ENCODE peak calls at places on chromosomes 11 and 22, in six cellular contexts. T is suprapubic skin, I is tibial artery, H is endothelial cell of umbilical vein, Y is breast epithelium, Q is GM23338. P is an unnamed sample.

GRCh38 chr11:61956191-61957027 is 6.3 kb downstream of the BEST1 start:
- DNase-seq in T (no peak), I (no peak), H (no peak), Y (no peak), Q (no peak), P (no peak)

GRCh38 chr22:46294784-46295183 is 1.9 kb upstream of the GTSE1 start:
- DNase-seq in T (no peak), I (no peak), H (no peak), Y (no peak), Q (no peak), P (no peak)

GRCh38 chr22:42365337-42365865 is 66.8 kb downstream of the NFAM1 start:
- DNase-seq in T (no peak), I (no peak), H (no peak), Y (no peak), Q (peak), P (no peak)

GRCh38 chr22:37329239-37330140 is 47.2 kb downstream of the CYTH4 start:
- DNase-seq in T (no peak), I (no peak), H (no peak), Y (no peak), Q (no peak), P (peak)

GRCh38 chr11:34910817-34911216 is 5.4 kb downstream of the APIP start:
- DNase-seq in T (no peak), I (no peak), H (no peak), Y (no peak), Q (no peak), P (no peak)

GRCh38 chr11:17430616-17431015 is 42.2 kb upstream of the KCNJ11 start:
- DNase-seq in T (no peak), I (no peak), H (no peak), Y (no peak), Q (no peak), P (no peak)

GRCh38 chr22:30823015-30823370 is 128.3 kb downstream of the OSBP2 start:
- DNase-seq in T (peak), I (no peak), H (no peak), Y (no peak), Q (peak), P (no peak)

GRCh38 chr22:19506212-19506611 is 18.0 kb downstream of the CLDN5 start:
- DNase-seq in T (no peak), I (no peak), H (no peak), Y (no peak), Q (no peak), P (no peak)

GRCh38 chr11:71370895-71371673 is 77.1 kb downstream of the DHCR7 start:
- DNase-seq in T (no peak), I (no peak), H (no peak), Y (no peak), Q (peak), P (no peak)

GRCh38 chr11:78459738-78460137 is 42.1 kb upstream of the GAB2 start:
- DNase-seq in T (no peak), I (no peak), H (peak), Y (no peak), Q (no peak), P (no peak)

GRCh38 chr11:131867457-131868257 is 497.2 kb downstream of the NTM start:
- DNase-seq in T (no peak), I (peak), H (peak), Y (peak), Q (peak), P (no peak)

GRCh38 chr22:45781941-45782340 is 110.3 kb downstream of the ATXN10 start:
- DNase-seq in T (no peak), I (no peak), H (no peak), Y (no peak), Q (no peak), P (no peak)

DNA sequence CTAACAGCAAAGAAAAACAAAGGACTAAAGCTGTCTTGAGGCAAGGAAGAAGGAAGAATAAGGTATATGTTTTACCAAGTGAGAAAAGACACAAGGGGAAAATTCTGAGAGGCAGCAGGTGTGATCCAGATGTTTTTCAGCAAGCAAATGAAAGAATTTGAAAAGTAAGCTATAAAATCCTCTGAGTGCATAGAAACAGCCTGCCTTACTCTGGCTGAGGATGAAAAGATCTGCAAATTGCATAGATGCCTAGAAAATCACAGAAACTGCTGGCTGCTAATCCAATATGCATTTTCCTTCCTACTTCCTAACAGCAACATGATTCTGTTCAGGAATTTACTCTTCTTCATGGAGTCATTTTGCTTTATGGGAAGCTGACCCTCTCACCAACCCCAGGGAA is 22.1 kb upstream of the LYVE1 start:
- DNase-seq in T (no peak), I (no peak), H (no peak), Y (no peak), Q (no peak), P (no peak)
- H3K27ac ChIP-seq in T (no peak), I (peak), H (no peak), Y (no peak), Q (no peak), P (peak)

GRCh38 chr11:60195923-60196368 is 13.1 kb upstream of the MS4A6A start:
- DNase-seq in T (no peak), I (no peak), H (peak), Y (no peak), Q (no peak), P (no peak)
- H3K27ac ChIP-seq in T (peak), I (no peak), H (peak), Y (no peak), Q (no peak), P (no peak)

DNA sequence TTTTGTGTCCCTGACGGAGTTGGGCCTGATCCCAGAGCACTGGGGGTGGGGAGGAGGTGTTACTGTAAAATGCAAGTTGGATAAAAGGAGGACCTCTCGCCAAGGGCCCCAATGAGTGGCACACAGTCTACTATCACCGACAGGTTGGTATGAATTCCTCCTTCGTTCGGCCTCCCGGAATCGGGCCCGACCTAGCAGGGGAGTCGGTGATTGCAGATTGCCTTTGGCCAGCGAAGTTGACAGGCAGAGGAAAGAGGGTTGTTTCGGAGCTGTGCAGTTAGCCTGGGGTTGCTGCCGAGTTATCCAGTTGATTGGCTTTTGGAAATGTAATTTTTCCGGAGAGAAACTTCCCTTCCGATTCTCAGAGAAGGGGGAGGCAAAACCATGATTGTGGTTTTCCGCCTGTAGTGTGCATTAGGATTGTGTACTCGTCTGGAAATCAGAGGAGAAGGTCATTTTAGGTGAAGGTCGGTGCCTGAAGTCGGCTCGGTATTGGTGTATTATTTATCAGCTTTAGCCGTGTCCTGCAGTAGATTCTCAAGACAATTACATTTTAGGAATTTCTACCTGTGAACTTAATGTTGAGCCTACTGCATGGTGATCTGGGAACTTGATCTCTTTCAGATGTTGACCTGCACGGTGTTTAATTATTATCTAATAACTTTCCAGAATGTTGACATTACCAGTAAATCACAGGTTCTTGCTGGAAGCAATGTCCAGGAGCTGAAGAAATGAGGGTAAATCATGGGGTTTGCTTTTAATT is 1.1 kb downstream of the ARHGEF12 start:
- DNase-seq in T (no peak), I (peak), H (peak), Y (no peak), Q (peak), P (no peak)
- H3K27ac ChIP-seq in T (peak), I (peak), H (peak), Y (peak), Q (no peak), P (peak)

GRCh38 chr22:29109853-29110252 is 37.0 kb downstream of the KREMEN1 start:
- DNase-seq in T (no peak), I (no peak), H (no peak), Y (no peak), Q (no peak), P (no peak)
- H3K27ac ChIP-seq in T (no peak), I (no peak), H (no peak), Y (no peak), Q (no peak), P (no peak)

GRCh38 chr11:111528557-111528956 is 12.0 kb upstream of the LAYN start:
- DNase-seq in T (no peak), I (no peak), H (no peak), Y (no peak), Q (no peak), P (no peak)
- H3K27ac ChIP-seq in T (no peak), I (no peak), H (no peak), Y (no peak), Q (no peak), P (peak)

DNA sequence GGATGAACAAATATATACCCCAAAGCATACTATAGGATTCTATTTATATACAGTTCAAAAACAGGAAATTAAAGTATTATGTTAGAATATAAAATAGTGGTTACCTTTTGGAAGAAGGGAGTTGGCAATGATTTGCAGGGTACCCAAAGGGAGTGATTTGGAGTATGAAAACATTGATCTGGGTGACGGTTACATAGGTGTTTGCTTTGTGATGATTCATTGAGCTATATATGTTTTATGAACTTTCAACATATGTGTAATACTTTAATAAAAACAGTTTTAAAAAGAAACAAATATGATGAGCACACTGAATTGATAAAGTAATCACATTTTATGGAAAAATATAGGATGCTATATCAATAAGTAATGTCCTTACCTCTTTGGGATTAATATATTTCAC is 36.0 kb downstream of the C11orf65 start:
- DNase-seq in T (no peak), I (no peak), H (no peak), Y (no peak), Q (no peak), P (no peak)
- H3K27ac ChIP-seq in T (no peak), I (no peak), H (no peak), Y (no peak), Q (no peak), P (no peak)

GRCh38 chr11:117906710-117907109 is 22.5 kb downstream of the TMPRSS13 start:
- DNase-seq in T (peak), I (no peak), H (no peak), Y (no peak), Q (no peak), P (no peak)

GRCh38 chr11:117908261-117908895 is 20.8 kb downstream of the TMPRSS13 start:
- DNase-seq in T (peak), I (no peak), H (no peak), Y (peak), Q (no peak), P (no peak)

GRCh38 chr11:117908959-117909610 is 20.1 kb downstream of the TMPRSS13 start:
- DNase-seq in T (peak), I (no peak), H (no peak), Y (peak), Q (peak), P (no peak)

GRCh38 chr11:117905524-117905923 is 23.7 kb downstream of the TMPRSS13 start:
- DNase-seq in T (peak), I (no peak), H (no peak), Y (peak), Q (no peak), P (no peak)

GRCh38 chr11:117907276-117908110 is 21.7 kb downstream of the TMPRSS13 start:
- DNase-seq in T (peak), I (peak), H (peak), Y (peak), Q (peak), P (peak)
- H3K27ac ChIP-seq in T (no peak), I (no peak), H (peak), Y (no peak), Q (no peak), P (peak)

DNA sequence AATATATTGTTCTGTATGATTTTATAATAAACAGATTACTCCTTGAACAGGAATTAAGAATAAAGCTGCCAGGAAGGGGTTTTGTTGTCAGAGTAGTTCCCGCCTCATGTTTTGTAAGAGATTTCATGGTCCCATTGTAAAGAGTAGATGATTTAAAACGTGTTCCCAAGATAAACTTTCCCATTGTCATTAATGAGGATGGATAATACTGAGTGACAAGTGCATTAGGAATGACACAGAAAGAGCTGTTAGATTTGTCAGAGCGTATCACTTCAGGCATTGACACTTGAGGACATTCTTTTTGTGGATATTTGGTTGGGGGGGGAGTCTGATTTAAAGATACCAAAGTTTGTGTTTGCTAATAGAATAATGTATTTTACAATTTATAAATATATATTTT is 147.0 kb downstream of the PAX6 start:
- DNase-seq in T (no peak), I (no peak), H (no peak), Y (no peak), Q (no peak), P (no peak)
- H3K27ac ChIP-seq in T (no peak), I (no peak), H (no peak), Y (no peak), Q (no peak), P (no peak)

P was measured in epithelial cell of prostate.